ENCODE peak calls at places on chromosomes 4 and X, in eight cellular contexts. A, W, D, I, G, E, K and L are unnamed samples.

GRCh38 chr4:169139013-169139412 is 129.0 kb upstream of the CBR4 start:
- DNase-seq in A (no peak), W (no peak), D (no peak), I (no peak), G (no peak), E (no peak), K (no peak), L (no peak)

GRCh38 chr4:1213336-1213995 is 35.5 kb downstream of the CTBP1 start:
- DNase-seq in A (no peak), W (no peak), D (no peak), I (no peak), G (no peak), E (no peak), K (no peak), L (no peak)

GRCh38 chrX:150306002-150306401 is 57.1 kb upstream of the MAMLD1 start:
- DNase-seq in A (no peak), W (no peak), D (no peak), I (no peak), G (no peak), E (no peak), K (no peak), L (no peak)

GRCh38 chr4:1041936-1042330 is 30.5 kb downstream of the FGFRL1 start:
- DNase-seq in A (peak; percentile 64), W (no peak), D (no peak), I (no peak), G (no peak), E (no peak), K (no peak), L (no peak)

GRCh38 chrX:30748337-30748960 is 95.2 kb downstream of the GK start:
- DNase-seq in A (no peak), W (no peak), D (no peak), I (no peak), G (no peak), E (no peak), K (no peak), L (no peak)

GRCh38 chrX:102976793-102977495 is 39.9 kb downstream of the RAB40AL start:
- DNase-seq in A (no peak), W (no peak), D (peak; percentile 88), I (no peak), G (peak; percentile 9), E (no peak), K (no peak), L (no peak)

GRCh38 chrX:19613645-19614323 is 98.5 kb upstream of the MAP3K15 start:
- DNase-seq in A (no peak), W (peak; percentile 67), D (no peak), I (no peak), G (no peak), E (no peak), K (no peak), L (no peak)

GRCh38 chr4:112036881-112037280 is 108.4 kb upstream of the FAM241A start:
- DNase-seq in A (no peak), W (no peak), D (peak; percentile 35), I (no peak), G (no peak), E (no peak), K (no peak), L (no peak)

GRCh38 chrX:23451266-23451665 is 116.6 kb downstream of the PTCHD1 start:
- DNase-seq in A (no peak), W (no peak), D (no peak), I (no peak), G (no peak), E (no peak), K (no peak), L (no peak)

GRCh38 chrX:100928660-100929613 is at the start of gene XKRX:
- DNase-seq in A (peak; percentile 83), W (peak; percentile 72), D (peak; percentile 53), I (no peak), G (peak; percentile 37), E (peak; percentile 16), K (no peak), L (no peak)

GRCh38 chr4:156029691-156030090 is 76.0 kb upstream of the CTSO start:
- DNase-seq in A (no peak), W (no peak), D (no peak), I (no peak), G (no peak), E (no peak), K (no peak), L (no peak)

GRCh38 chrX:38882894-38883620 is 81.8 kb downstream of the MID1IP1 start:
- DNase-seq in A (peak; percentile 39), W (no peak), D (peak; percentile 92), I (no peak), G (peak; percentile 14), E (no peak), K (no peak), L (no peak)

GRCh38 chr4:143554728-143555597 is 41.5 kb downstream of the SMARCA5 start:
- DNase-seq in A (no peak), W (no peak), D (no peak), I (no peak), G (no peak), E (no peak), K (no peak), L (no peak)

GRCh38 chrX:151323054-151323453 is 74.0 kb upstream of the VMA21 start:
- DNase-seq in A (no peak), W (peak; percentile 1), D (no peak), I (no peak), G (no peak), E (no peak), K (no peak), L (no peak)

GRCh38 chrX:123665197-123665596 is 67.7 kb downstream of the THOC2 start:
- DNase-seq in A (peak; percentile 94), W (no peak), D (peak; percentile 1), I (no peak), G (no peak), E (no peak), K (no peak), L (no peak)

GRCh38 chr4:153766758-153767157 is 6.9 kb upstream of the RNF175 start:
- DNase-seq in A (no peak), W (no peak), D (no peak), I (no peak), G (no peak), E (no peak), K (no peak), L (no peak)

GRCh38 chr4:153564630-153565525 is 98.7 kb downstream of the TMEM131L start:
- DNase-seq in A (peak; percentile 87), W (no peak), D (peak; percentile 58), I (no peak), G (peak; percentile 6), E (no peak), K (peak; percentile 19), L (peak; percentile 23)

GRCh38 chr4:2968381-2968780 is 5.0 kb downstream of the GRK4 start:
- DNase-seq in A (no peak), W (no peak), D (no peak), I (no peak), G (no peak), E (no peak), K (no peak), L (no peak)

GRCh38 chr4:116001291-116001690 is 887.9 kb upstream of the NDST4 start:
- DNase-seq in A (no peak), W (no peak), D (no peak), I (no peak), G (no peak), E (no peak), K (no peak), L (no peak)

GRCh38 chr4:102439835-102440234 is 61.3 kb upstream of the NFKB1 start:
- DNase-seq in A (peak; percentile 26), W (no peak), D (peak; percentile 83), I (no peak), G (no peak), E (no peak), K (no peak), L (no peak)

GRCh38 chr4:184960505-184960971 is 57.8 kb upstream of the HELT start:
- DNase-seq in A (no peak), W (no peak), D (no peak), I (no peak), G (no peak), E (no peak), K (no peak), L (no peak)

GRCh38 chrX:143781103-143781502 is 60.6 kb upstream of the SPANXN2 start:
- DNase-seq in A (peak; percentile 45), W (no peak), D (peak; percentile 4), I (no peak), G (no peak), E (no peak), K (no peak), L (no peak)

GRCh38 chrX:22109442-22109841 is 77.3 kb downstream of the PHEX start:
- DNase-seq in A (peak; percentile 46), W (no peak), D (peak; percentile 65), I (no peak), G (no peak), E (no peak), K (no peak), L (no peak)